ENCODE peak calls at places on chromosomes 13 and 19, in nine cellular contexts. W is heart left ventricle, R is PC-3, X is fibroblast of lung, Y is retinal pigment epithelial cell, A is fibroblast of the aortic adventitia, J is AG10803, D is psoas muscle, G is ascending aorta. L is an unnamed sample.

GRCh38 chr13:109790951-109791605 is 4.7 kb upstream of the IRS2 start:
- DNase-seq in W (no peak), R (peak), X (peak), Y (no peak), A (no peak), J (peak), D (no peak), G (no peak), L (no peak)

GRCh38 chr13:99756281-99756680 is 215.3 kb downstream of the ZIC5 start:
- DNase-seq in W (no peak), R (peak), X (no peak), Y (no peak), A (no peak), J (no peak), D (no peak), G (no peak), L (no peak)

GRCh38 chr19:35004517-35005255 is 4.6 kb downstream of the GRAMD1A start:
- DNase-seq in W (peak), R (no peak), X (no peak), Y (no peak), A (no peak), J (no peak), D (no peak), G (no peak), L (no peak)

GRCh38 chr13:111046590-111047141 is 68.4 kb upstream of the ARHGEF7 start:
- DNase-seq in W (peak), R (no peak), X (peak), Y (no peak), A (peak), J (peak), D (peak), G (no peak), L (no peak)

GRCh38 chr13:75789451-75790197 is 153.5 kb downstream of the LMO7 start:
- DNase-seq in W (peak), R (no peak), X (peak), Y (no peak), A (no peak), J (no peak), D (no peak), G (no peak), L (no peak)

GRCh38 chr19:53813996-53814395 is 10.1 kb downstream of the NLRP12 start:
- DNase-seq in W (no peak), R (peak), X (peak), Y (no peak), A (peak), J (peak), D (no peak), G (no peak), L (no peak)

GRCh38 chr19:42662714-42663113 is 68.0 kb upstream of the CEACAM8 start:
- DNase-seq in W (no peak), R (no peak), X (no peak), Y (no peak), A (no peak), J (no peak), D (no peak), G (no peak), L (no peak)

GRCh38 chr13:103762523-103762922 is 696.3 kb upstream of the SLC10A2 start:
- DNase-seq in W (no peak), R (no peak), X (no peak), Y (no peak), A (no peak), J (no peak), D (no peak), G (no peak), L (no peak)

GRCh38 chr19:57099199-57099661 is 20.6 kb upstream of the USP29 start:
- DNase-seq in W (peak), R (peak), X (peak), Y (no peak), A (peak), J (peak), D (peak), G (no peak), L (no peak)

GRCh38 chr13:75749407-75749806 is 113.3 kb downstream of the LMO7 start:
- DNase-seq in W (no peak), R (peak), X (peak), Y (no peak), A (peak), J (peak), D (peak), G (peak), L (peak)

GRCh38 chr13:64928704-64929499 is 2301.2 kb downstream of the PCDH9 start:
- DNase-seq in W (no peak), R (peak), X (peak), Y (no peak), A (peak), J (peak), D (no peak), G (no peak), L (no peak)

GRCh38 chr13:100040196-100040595 is 48.7 kb upstream of the PCCA start:
- DNase-seq in W (no peak), R (no peak), X (no peak), Y (no peak), A (no peak), J (no peak), D (no peak), G (no peak), L (no peak)

GRCh38 chr13:114107686-114108081 is 24.7 kb downstream of the RASA3 start:
- DNase-seq in W (peak), R (no peak), X (peak), Y (no peak), A (peak), J (peak), D (peak), G (no peak), L (peak)

GRCh38 chr19:10206226-10206873 is 11.6 kb upstream of the DNMT1 start:
- DNase-seq in W (no peak), R (peak), X (peak), Y (peak), A (peak), J (peak), D (no peak), G (no peak), L (no peak)

GRCh38 chr13:108070925-108071324 is 144.4 kb downstream of the LIG4 start:
- DNase-seq in W (no peak), R (no peak), X (no peak), Y (no peak), A (no peak), J (no peak), D (no peak), G (no peak), L (no peak)

GRCh38 chr19:45939792-45940514 is 25.4 kb upstream of the NANOS2 start:
- DNase-seq in W (no peak), R (no peak), X (no peak), Y (no peak), A (no peak), J (no peak), D (no peak), G (no peak), L (no peak)

GRCh38 chr19:45423033-45423588 is 606 bp downstream of the ERCC1 start:
- DNase-seq in W (no peak), R (no peak), X (no peak), Y (no peak), A (no peak), J (no peak), D (no peak), G (no peak), L (no peak)

GRCh38 chr13:41645313-41645712 is 188.0 kb downstream of the RGCC start:
- DNase-seq in W (no peak), R (peak), X (peak), Y (peak), A (peak), J (peak), D (peak), G (no peak), L (peak)

GRCh38 chr13:60164490-60164889 is 762 bp upstream of the DIAPH3 start:
- DNase-seq in W (no peak), R (peak), X (peak), Y (no peak), A (peak), J (peak), D (no peak), G (no peak), L (no peak)

GRCh38 chr13:99083976-99084375 is 106.1 kb upstream of the DOCK9 start:
- DNase-seq in W (no peak), R (no peak), X (no peak), Y (no peak), A (no peak), J (no peak), D (no peak), G (no peak), L (no peak)

GRCh38 chr19:13121551-13122274 is 3.6 kb downstream of the NACC1 start:
- DNase-seq in W (no peak), R (no peak), X (no peak), Y (no peak), A (no peak), J (no peak), D (no peak), G (no peak), L (no peak)

GRCh38 chr19:55543567-55543966 is 1.8 kb downstream of the SBK3 start:
- DNase-seq in W (no peak), R (no peak), X (no peak), Y (no peak), A (no peak), J (no peak), D (no peak), G (no peak), L (no peak)

GRCh38 chr19:18297308-18297707 is 15.9 kb upstream of the JUND start:
- DNase-seq in W (no peak), R (no peak), X (no peak), Y (no peak), A (no peak), J (peak), D (no peak), G (no peak), L (no peak)

GRCh38 chr13:109979186-109979585 is 192.8 kb upstream of the IRS2 start:
- DNase-seq in W (no peak), R (peak), X (no peak), Y (no peak), A (no peak), J (no peak), D (no peak), G (no peak), L (no peak)

GRCh38 chr19:58474291-58474996 is 1.7 kb upstream of the ZNF446 start:
- DNase-seq in W (no peak), R (no peak), X (peak), Y (no peak), A (peak), J (peak), D (no peak), G (no peak), L (no peak)

GRCh38 chr13:107234315-107234714 is 666.4 kb upstream of the ARGLU1 start:
- DNase-seq in W (no peak), R (no peak), X (no peak), Y (no peak), A (no peak), J (no peak), D (no peak), G (no peak), L (no peak)

GRCh38 chr13:113804017-113804702 is 45.1 kb downstream of the TMEM255B start:
- DNase-seq in W (no peak), R (peak), X (peak), Y (no peak), A (no peak), J (no peak), D (no peak), G (no peak), L (no peak)

GRCh38 chr13:23709521-23709920 is 139.3 kb downstream of the TNFRSF19 start:
- DNase-seq in W (peak), R (peak), X (no peak), Y (no peak), A (peak), J (peak), D (no peak), G (no peak), L (no peak)

GRCh38 chr13:37491661-37492060 is 106.9 kb downstream of the POSTN start:
- DNase-seq in W (no peak), R (no peak), X (no peak), Y (no peak), A (no peak), J (peak), D (no peak), G (no peak), L (no peak)

GRCh38 chr19:18908917-18909619 is 10.1 kb downstream of the COPE start:
- DNase-seq in W (no peak), R (no peak), X (no peak), Y (no peak), A (no peak), J (no peak), D (no peak), G (no peak), L (no peak)

GRCh38 chr19:283395-283794 is 7.8 kb downstream of the PLPP2 start:
- DNase-seq in W (no peak), R (no peak), X (no peak), Y (no peak), A (no peak), J (no peak), D (no peak), G (no peak), L (no peak)

GRCh38 chr19:7340959-7341837 is 7.5 kb upstream of the ARHGEF18 start:
- DNase-seq in W (peak), R (peak), X (peak), Y (peak), A (peak), J (peak), D (peak), G (no peak), L (peak)

GRCh38 chr19:16206637-16207036 is 8.9 kb downstream of the AP1M1 start:
- DNase-seq in W (no peak), R (no peak), X (no peak), Y (no peak), A (no peak), J (no peak), D (no peak), G (no peak), L (no peak)

GRCh38 chr13:97234742-97235141 is 12.6 kb downstream of the MBNL2 start:
- DNase-seq in W (no peak), R (no peak), X (no peak), Y (no peak), A (no peak), J (no peak), D (no peak), G (no peak), L (no peak)

GRCh38 chr13:102141625-102142472 is 260.0 kb downstream of the FGF14 start:
- DNase-seq in W (no peak), R (peak), X (peak), Y (no peak), A (peak), J (peak), D (no peak), G (no peak), L (no peak)

GRCh38 chr13:50069255-50069654 is 54.0 kb downstream of the KCNRG start:
- DNase-seq in W (no peak), R (no peak), X (no peak), Y (no peak), A (peak), J (peak), D (no peak), G (no peak), L (no peak)

GRCh38 chr13:93289842-93290241 is 63.2 kb downstream of the GPC6 start:
- DNase-seq in W (no peak), R (no peak), X (no peak), Y (no peak), A (no peak), J (no peak), D (no peak), G (no peak), L (no peak)

GRCh38 chr19:47700934-47701716 is 12.1 kb upstream of the EHD2 start:
- DNase-seq in W (no peak), R (no peak), X (no peak), Y (no peak), A (no peak), J (no peak), D (no peak), G (no peak), L (no peak)

GRCh38 chr13:106595623-106596022 is 27.7 kb upstream of the ARGLU1 start:
- DNase-seq in W (peak), R (no peak), X (no peak), Y (no peak), A (no peak), J (no peak), D (peak), G (no peak), L (no peak)

GRCh38 chr19:57171551-57172081 is 4.3 kb upstream of the DUXA start:
- DNase-seq in W (peak), R (peak), X (peak), Y (no peak), A (peak), J (peak), D (peak), G (no peak), L (no peak)

DNA sequence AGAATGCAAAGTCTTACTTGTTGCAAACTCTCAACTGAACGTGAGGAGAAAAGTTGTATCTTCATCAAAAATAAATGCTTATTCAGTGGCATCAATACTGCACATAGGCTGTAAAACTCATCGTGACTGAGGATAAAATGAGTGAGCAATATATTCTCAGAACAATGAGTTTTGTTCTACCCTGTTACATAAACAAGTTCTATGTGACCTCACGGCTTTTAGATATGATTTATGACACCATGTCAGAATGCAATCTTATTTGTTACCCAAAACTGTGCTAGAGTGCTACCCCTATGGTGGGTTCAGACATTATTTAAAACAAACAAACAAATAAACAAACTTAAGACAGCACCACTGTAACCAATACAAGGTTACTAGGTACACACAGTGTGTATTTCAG is 55.4 kb downstream of the FOXO1 start:
- DNase-seq in W (no peak), R (no peak), X (no peak), Y (no peak), A (no peak), J (no peak), D (no peak), G (no peak), L (no peak)
- TF ChIP-seq CTCF in W (no peak), R (no peak), X (no peak), Y (no peak), A (no peak), J (no peak), D (no peak), G (no peak), L (no peak)

DNA sequence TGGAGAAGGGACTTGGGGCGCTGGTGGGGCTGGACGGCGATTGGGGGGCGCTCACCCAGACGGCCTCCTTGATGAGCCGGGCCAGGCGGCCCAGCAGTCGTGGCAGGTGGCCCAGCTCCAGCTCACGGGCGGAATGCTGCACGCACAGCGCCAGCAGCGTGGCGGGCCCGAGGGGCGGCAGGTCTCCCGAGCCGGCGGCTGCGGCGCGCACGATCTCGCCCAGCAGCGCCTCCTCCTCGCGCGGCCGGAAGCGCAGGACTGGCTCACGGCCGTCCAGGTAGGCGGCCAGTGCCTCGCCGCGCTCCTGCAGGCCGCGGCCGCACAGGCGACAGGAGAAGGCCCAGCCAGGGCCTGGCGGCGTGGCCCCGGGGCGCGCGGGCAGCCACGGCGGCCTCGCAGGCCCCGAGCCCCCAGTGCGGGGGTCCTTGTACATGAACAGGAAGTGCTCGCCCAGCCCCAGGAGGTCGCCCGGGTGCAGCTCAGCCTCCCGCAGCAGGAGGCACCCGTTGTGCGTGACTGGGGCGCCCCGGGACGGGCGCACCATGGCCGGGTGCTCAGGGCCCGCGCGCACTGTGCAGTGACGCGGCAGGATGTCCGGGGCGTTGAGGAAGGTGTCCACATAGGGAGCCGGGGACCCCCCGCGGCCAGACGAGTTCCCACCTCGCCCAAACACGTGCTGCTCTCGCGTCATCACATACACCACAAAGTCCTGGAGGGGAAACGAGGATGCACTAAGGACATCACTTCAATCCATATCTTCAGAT is 9.5 kb upstream of the MAMSTR start:
- DNase-seq in W (no peak), R (no peak), X (no peak), Y (no peak), A (no peak), J (peak), D (no peak), G (no peak), L (no peak)
- TF ChIP-seq CTCF in W (no peak), R (no peak), X (no peak), Y (no peak), A (no peak), J (no peak), D (no peak), G (no peak), L (no peak)

DNA sequence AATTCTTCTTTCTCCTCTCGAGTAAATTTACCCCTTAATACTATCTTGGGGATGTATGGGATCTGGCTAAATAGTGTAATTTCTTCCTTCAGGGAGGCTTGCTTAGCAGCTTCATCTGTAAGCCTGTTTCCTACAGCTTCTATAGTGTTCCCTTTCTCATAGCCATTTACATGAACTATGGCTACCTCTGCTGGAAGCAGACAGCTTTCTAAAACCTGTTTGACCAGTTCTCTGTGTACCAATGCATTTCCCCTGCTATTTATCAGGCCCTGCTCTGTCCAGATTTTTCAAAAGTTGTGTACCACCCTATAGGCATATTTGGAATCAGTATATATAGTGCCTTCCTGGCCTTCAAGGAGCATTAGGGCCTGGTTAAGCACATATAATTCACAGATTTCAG is 113.6 kb upstream of the PCDH9 start:
- DNase-seq in W (no peak), R (peak), X (no peak), Y (no peak), A (no peak), J (no peak), D (no peak), G (no peak), L (no peak)
- TF ChIP-seq CTCF in W (no peak), R (no peak), X (no peak), Y (no peak), A (no peak), J (no peak), D (no peak), G (no peak), L (no peak)

GRCh38 chr19:4557971-4558941 is 1.2 kb downstream of the SEMA6B start:
- DNase-seq in W (no peak), R (peak), X (no peak), Y (no peak), A (no peak), J (no peak), D (no peak), G (no peak), L (no peak)
- TF ChIP-seq CTCF in W (peak), R (peak), X (peak), Y (peak), A (peak), J (peak), D (peak), G (peak), L (peak)

L was measured in gastrocnemius medialis.